ENCODE peak calls at places on chromosomes 6 and 20, in four cellular contexts. H is occipital lobe; Y is caudate nucleus; N is central memory CD4-positive, alpha-beta T cell. F is an unnamed sample.

GRCh38 chr6:53544050-53544499 is 826 bp downstream of the GCLC start:
- DNase-seq in Y (no peak), N (peak), H (no peak), F (no peak)

GRCh38 chr20:14561733-14562132 is 224.3 kb upstream of the FLRT3 start:
- DNase-seq in Y (no peak), H (no peak), N (no peak), F (no peak)

GRCh38 chr20:57838670-57839142 is 128.9 kb upstream of the PMEPA1 start:
- DNase-seq in H (no peak), N (no peak), Y (no peak), F (no peak)

GRCh38 chr20:44886276-44886671 is 769 bp downstream of the YWHAB start:
- DNase-seq in N (no peak), Y (no peak), H (no peak), F (no peak)

GRCh38 chr20:23180451-23180921 is 94.4 kb upstream of the CD93 start:
- DNase-seq in H (no peak), Y (no peak), N (no peak), F (no peak)

GRCh38 chr6:170347091-170347490 is 40.5 kb downstream of the FAM120B start:
- DNase-seq in H (no peak), Y (no peak), N (no peak), F (no peak)

GRCh38 chr20:34112600-34113061 is 588 bp upstream of the EIF2S2 start:
- DNase-seq in H (no peak), Y (peak), N (no peak), F (peak)

GRCh38 chr6:150685860-150686259 is 86.2 kb downstream of the PLEKHG1 start:
- DNase-seq in Y (no peak), H (no peak), N (peak), F (no peak)

GRCh38 chr6:151025076-151025475 is 159.6 kb downstream of the MTHFD1L start:
- DNase-seq in N (no peak), Y (peak), H (peak), F (peak)

GRCh38 chr6:17395112-17395511 is 1.7 kb downstream of the CAP2 start:
- DNase-seq in H (no peak), N (no peak), Y (no peak), F (no peak)

GRCh38 chr6:80959034-80959433 is 793.4 kb downstream of the TENT5A start:
- DNase-seq in Y (no peak), H (no peak), N (no peak), F (no peak)

GRCh38 chr6:43798688-43799444 is 28.9 kb downstream of the VEGFA start:
- DNase-seq in N (no peak), Y (no peak), H (no peak), F (no peak)